ENCODE peak calls at places on chromosomes 11 and 22, in six cellular contexts. One of them, this sample, is unnamed.

GRCh38 chr11:12680246-12680939 is 6.2 kb downstream of the TEAD1 start:
- DNase-seq in neuronal stem cell: peak
- DNase-seq in uterus: peak
- DNase-seq in heart left ventricle: peak
- DNase-seq in astrocyte of the cerebellum: peak
- DNase-seq in osteoblast: no peak
- DNase-seq in this sample: peak

GRCh38 chr11:106172389-106172991 is 95.0 kb downstream of the AASDHPPT start:
- DNase-seq in neuronal stem cell: no peak
- DNase-seq in heart left ventricle: no peak
- DNase-seq in uterus: no peak
- DNase-seq in osteoblast: no peak
- DNase-seq in astrocyte of the cerebellum: no peak
- DNase-seq in this sample: no peak

GRCh38 chr11:92225563-92226308 is 1.1 kb downstream of the FAT3 start:
- DNase-seq in osteoblast: peak
- DNase-seq in neuronal stem cell: peak
- DNase-seq in uterus: no peak
- DNase-seq in astrocyte of the cerebellum: no peak
- DNase-seq in heart left ventricle: no peak
- DNase-seq in this sample: peak

GRCh38 chr22:19959587-19960490 is 18.2 kb upstream of the TXNRD2 start:
- DNase-seq in neuronal stem cell: no peak
- DNase-seq in uterus: no peak
- DNase-seq in osteoblast: peak
- DNase-seq in astrocyte of the cerebellum: no peak
- DNase-seq in heart left ventricle: peak
- DNase-seq in this sample: peak

GRCh38 chr11:134482128-134482527 is 70.1 kb upstream of the B3GAT1 start:
- DNase-seq in uterus: no peak
- DNase-seq in neuronal stem cell: no peak
- DNase-seq in heart left ventricle: no peak
- DNase-seq in osteoblast: peak
- DNase-seq in astrocyte of the cerebellum: no peak
- DNase-seq in this sample: no peak

GRCh38 chr22:47017245-47017644 is 254.8 kb downstream of the TBC1D22A start:
- DNase-seq in astrocyte of the cerebellum: no peak
- DNase-seq in heart left ventricle: no peak
- DNase-seq in neuronal stem cell: no peak
- DNase-seq in osteoblast: peak
- DNase-seq in uterus: no peak
- DNase-seq in this sample: no peak

GRCh38 chr11:134667175-134667500 is 255.1 kb upstream of the B3GAT1 start:
- DNase-seq in osteoblast: peak
- DNase-seq in neuronal stem cell: no peak
- DNase-seq in heart left ventricle: no peak
- DNase-seq in uterus: no peak
- DNase-seq in astrocyte of the cerebellum: no peak
- DNase-seq in this sample: no peak

GRCh38 chr22:30314918-30315317 is 11.8 kb downstream of the TBC1D10A start:
- DNase-seq in astrocyte of the cerebellum: no peak
- DNase-seq in uterus: no peak
- DNase-seq in heart left ventricle: no peak
- DNase-seq in osteoblast: peak
- DNase-seq in neuronal stem cell: no peak
- DNase-seq in this sample: no peak

GRCh38 chr22:38026130-38027111 is 30.8 kb upstream of the PICK1 start:
- DNase-seq in astrocyte of the cerebellum: no peak
- DNase-seq in heart left ventricle: no peak
- DNase-seq in neuronal stem cell: no peak
- DNase-seq in osteoblast: peak
- DNase-seq in uterus: no peak
- DNase-seq in this sample: peak

GRCh38 chr11:114447892-114448291 is 8.6 kb downstream of the REXO2 start:
- DNase-seq in osteoblast: peak
- DNase-seq in astrocyte of the cerebellum: no peak
- DNase-seq in neuronal stem cell: no peak
- DNase-seq in uterus: no peak
- DNase-seq in heart left ventricle: no peak
- DNase-seq in this sample: no peak

GRCh38 chr11:84390441-84391078 is 1104.4 kb upstream of the CCDC90B start:
- DNase-seq in neuronal stem cell: peak
- DNase-seq in uterus: no peak
- DNase-seq in heart left ventricle: no peak
- DNase-seq in osteoblast: no peak
- DNase-seq in astrocyte of the cerebellum: no peak
- DNase-seq in this sample: no peak

GRCh38 chr11:12285811-12286222 is 91.6 kb upstream of the PARVA start:
- DNase-seq in heart left ventricle: no peak
- DNase-seq in uterus: no peak
- DNase-seq in neuronal stem cell: no peak
- DNase-seq in osteoblast: no peak
- DNase-seq in astrocyte of the cerebellum: peak
- DNase-seq in this sample: no peak

GRCh38 chr11:116932182-116932581 is 94.8 kb upstream of the APOA1 start:
- DNase-seq in astrocyte of the cerebellum: no peak
- DNase-seq in neuronal stem cell: no peak
- DNase-seq in uterus: no peak
- DNase-seq in heart left ventricle: no peak
- DNase-seq in osteoblast: no peak
- DNase-seq in this sample: no peak

GRCh38 chr11:2687782-2688191 is 12.0 kb downstream of the KCNQ1OT1 start:
- DNase-seq in osteoblast: peak
- DNase-seq in astrocyte of the cerebellum: no peak
- DNase-seq in heart left ventricle: peak
- DNase-seq in uterus: peak
- DNase-seq in neuronal stem cell: no peak
- DNase-seq in this sample: peak

GRCh38 chr11:724063-724732 is 18.2 kb downstream of the EPS8L2 start:
- DNase-seq in heart left ventricle: no peak
- DNase-seq in neuronal stem cell: no peak
- DNase-seq in osteoblast: peak
- DNase-seq in astrocyte of the cerebellum: no peak
- DNase-seq in uterus: no peak
- DNase-seq in this sample: peak

GRCh38 chr11:57213282-57214086 is 23.6 kb downstream of the APLNR start:
- DNase-seq in astrocyte of the cerebellum: peak
- DNase-seq in uterus: no peak
- DNase-seq in heart left ventricle: no peak
- DNase-seq in osteoblast: no peak
- DNase-seq in neuronal stem cell: peak
- DNase-seq in this sample: no peak

GRCh38 chr11:23192256-23192655 is 332.0 kb upstream of the CCDC179 start:
- DNase-seq in neuronal stem cell: no peak
- DNase-seq in heart left ventricle: no peak
- DNase-seq in uterus: no peak
- DNase-seq in osteoblast: no peak
- DNase-seq in astrocyte of the cerebellum: no peak
- DNase-seq in this sample: no peak

GRCh38 chr22:36852056-36852973 is 8.5 kb upstream of the NCF4 start:
- DNase-seq in osteoblast: no peak
- DNase-seq in astrocyte of the cerebellum: no peak
- DNase-seq in heart left ventricle: no peak
- DNase-seq in neuronal stem cell: no peak
- DNase-seq in uterus: no peak
- DNase-seq in this sample: no peak

GRCh38 chr11:123690490-123690889 is 36.1 kb upstream of the SCN3B start:
- DNase-seq in astrocyte of the cerebellum: no peak
- DNase-seq in uterus: no peak
- DNase-seq in osteoblast: peak
- DNase-seq in heart left ventricle: no peak
- DNase-seq in neuronal stem cell: no peak
- DNase-seq in this sample: no peak

GRCh38 chr11:132531921-132532320 is 1000.4 kb downstream of the OPCML start:
- DNase-seq in osteoblast: no peak
- DNase-seq in uterus: no peak
- DNase-seq in astrocyte of the cerebellum: no peak
- DNase-seq in neuronal stem cell: no peak
- DNase-seq in heart left ventricle: no peak
- DNase-seq in this sample: no peak

GRCh38 chr11:35615911-35616900 is 2.1 kb upstream of the FJX1 start:
- DNase-seq in neuronal stem cell: peak
- DNase-seq in uterus: peak
- DNase-seq in osteoblast: peak
- DNase-seq in astrocyte of the cerebellum: no peak
- DNase-seq in heart left ventricle: no peak
- DNase-seq in this sample: no peak

GRCh38 chr11:131063638-131064037 is 147.4 kb upstream of the SNX19 start:
- DNase-seq in heart left ventricle: no peak
- DNase-seq in osteoblast: no peak
- DNase-seq in astrocyte of the cerebellum: no peak
- DNase-seq in uterus: no peak
- DNase-seq in neuronal stem cell: no peak
- DNase-seq in this sample: no peak

GRCh38 chr11:97140885-97141494 is 751.2 kb downstream of the JRKL start:
- DNase-seq in osteoblast: no peak
- DNase-seq in neuronal stem cell: peak
- DNase-seq in heart left ventricle: no peak
- DNase-seq in astrocyte of the cerebellum: no peak
- DNase-seq in uterus: no peak
- DNase-seq in this sample: no peak

GRCh38 chr11:78045851-78046485 is 17.7 kb upstream of the THRSP start:
- DNase-seq in astrocyte of the cerebellum: no peak
- DNase-seq in heart left ventricle: peak
- DNase-seq in osteoblast: peak
- DNase-seq in uterus: peak
- DNase-seq in neuronal stem cell: peak
- DNase-seq in this sample: peak

GRCh38 chr11:124892750-124893454 is 4.8 kb downstream of the ROBO4 start:
- DNase-seq in heart left ventricle: no peak
- DNase-seq in uterus: no peak
- DNase-seq in neuronal stem cell: no peak
- DNase-seq in osteoblast: peak
- DNase-seq in astrocyte of the cerebellum: no peak
- DNase-seq in this sample: no peak

GRCh38 chr11:73085189-73085875 is 56.8 kb downstream of the FCHSD2 start:
- DNase-seq in uterus: no peak
- DNase-seq in osteoblast: peak
- DNase-seq in neuronal stem cell: no peak
- DNase-seq in heart left ventricle: no peak
- DNase-seq in astrocyte of the cerebellum: no peak
- DNase-seq in this sample: no peak

GRCh38 chr11:34975482-34975881 is 59.1 kb downstream of the PDHX start:
- DNase-seq in neuronal stem cell: no peak
- DNase-seq in heart left ventricle: no peak
- DNase-seq in osteoblast: no peak
- DNase-seq in astrocyte of the cerebellum: no peak
- DNase-seq in uterus: no peak
- DNase-seq in this sample: no peak

GRCh38 chr22:35649636-35650250 is 1.5 kb downstream of the APOL6 start:
- DNase-seq in osteoblast: no peak
- DNase-seq in heart left ventricle: no peak
- DNase-seq in astrocyte of the cerebellum: no peak
- DNase-seq in uterus: no peak
- DNase-seq in neuronal stem cell: no peak
- DNase-seq in this sample: no peak
- H3K4me3 ChIP-seq in osteoblast: peak
- H3K4me3 ChIP-seq in heart left ventricle: peak
- H3K4me3 ChIP-seq in astrocyte of the cerebellum: no peak
- H3K4me3 ChIP-seq in uterus: no peak
- H3K4me3 ChIP-seq in neuronal stem cell: no peak
- H3K4me3 ChIP-seq in this sample: peak

DNA sequence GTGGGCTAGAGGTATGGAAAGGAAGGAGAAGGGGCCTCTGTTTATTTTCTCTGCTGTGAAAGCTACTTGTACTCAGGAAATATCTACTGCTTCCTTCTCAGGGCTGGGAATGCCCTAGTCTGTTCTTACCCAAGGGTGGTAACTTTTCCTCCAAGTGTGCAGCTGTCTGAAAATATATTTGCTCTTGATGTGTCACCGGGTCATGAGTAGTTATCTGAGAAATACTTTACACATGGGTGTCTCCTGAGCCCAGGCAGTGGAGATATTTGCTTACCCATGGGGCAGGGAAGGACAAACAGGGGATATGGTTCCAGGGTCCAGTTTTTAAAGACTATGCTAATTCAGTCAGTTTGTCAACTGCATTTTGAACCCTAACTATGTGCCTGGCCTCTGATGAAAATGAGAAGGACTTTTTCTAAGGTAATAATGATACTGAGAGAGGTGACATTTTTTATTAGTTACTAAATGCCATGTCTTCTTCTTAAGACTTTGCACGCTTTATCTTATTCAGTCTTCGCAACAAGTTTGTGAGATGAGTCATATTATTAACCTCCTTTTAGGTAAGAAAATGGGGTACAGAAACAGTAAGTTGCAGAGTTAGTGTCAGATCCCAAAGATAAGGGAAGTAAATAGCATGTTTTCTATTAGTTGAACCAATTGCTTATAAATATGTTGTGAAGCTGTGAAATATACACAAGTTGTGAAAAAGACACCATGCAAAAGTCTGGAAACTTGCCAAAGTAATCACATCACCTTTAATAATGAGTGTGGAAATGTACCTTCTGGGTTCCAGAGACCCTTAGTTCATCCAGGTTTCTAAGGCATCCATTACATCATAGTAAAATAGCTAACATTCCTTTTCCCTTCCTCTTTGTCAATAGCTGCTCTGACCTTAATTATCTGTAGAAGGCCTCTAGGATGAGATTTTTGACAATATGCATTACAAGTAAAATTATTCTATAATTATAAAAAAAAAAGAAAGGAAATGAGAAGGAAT is 22.8 kb downstream of the SYTL2 start:
- DNase-seq in astrocyte of the cerebellum: no peak
- DNase-seq in heart left ventricle: no peak
- DNase-seq in neuronal stem cell: no peak
- DNase-seq in osteoblast: no peak
- DNase-seq in uterus: no peak
- DNase-seq in this sample: no peak
- H3K4me3 ChIP-seq in astrocyte of the cerebellum: no peak
- H3K4me3 ChIP-seq in heart left ventricle: no peak
- H3K4me3 ChIP-seq in neuronal stem cell: no peak
- H3K4me3 ChIP-seq in osteoblast: no peak
- H3K4me3 ChIP-seq in uterus: no peak
- H3K4me3 ChIP-seq in this sample: no peak

DNA sequence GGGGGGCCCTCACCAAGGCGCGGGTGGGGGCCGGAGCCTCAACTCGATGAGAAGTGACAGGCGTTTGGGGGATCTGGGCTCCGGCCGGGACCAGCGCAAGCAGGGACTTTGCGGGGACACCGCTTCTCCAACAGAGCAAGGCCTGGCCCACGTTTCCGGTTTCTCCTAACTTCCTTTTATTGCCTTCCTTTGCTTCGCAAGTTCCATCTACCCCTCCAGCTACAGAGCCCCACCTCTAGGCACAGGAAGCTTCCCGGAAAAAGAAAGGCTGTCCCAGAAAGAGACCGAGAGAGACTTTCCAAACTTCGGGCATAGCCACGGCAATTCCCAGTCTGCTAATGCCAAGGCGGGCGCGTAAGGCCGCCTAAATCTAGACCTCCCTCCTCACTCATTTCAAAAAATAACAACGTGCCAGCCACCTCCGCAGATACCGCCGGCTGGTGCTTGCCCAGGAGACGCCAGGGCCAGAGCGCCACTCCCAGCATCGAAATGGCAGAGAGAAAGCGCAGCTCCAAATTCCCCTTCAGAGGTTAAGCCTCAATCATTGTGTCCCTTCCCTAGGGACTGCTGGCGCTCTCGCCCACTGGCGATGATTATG is 6.6 kb downstream of the PAX6 start:
- DNase-seq in uterus: no peak
- DNase-seq in osteoblast: peak
- DNase-seq in heart left ventricle: no peak
- DNase-seq in neuronal stem cell: no peak
- DNase-seq in astrocyte of the cerebellum: no peak
- DNase-seq in this sample: peak
- H3K4me3 ChIP-seq in uterus: no peak
- H3K4me3 ChIP-seq in osteoblast: peak
- H3K4me3 ChIP-seq in heart left ventricle: peak
- H3K4me3 ChIP-seq in neuronal stem cell: no peak
- H3K4me3 ChIP-seq in astrocyte of the cerebellum: peak
- H3K4me3 ChIP-seq in this sample: no peak

GRCh38 chr11:15073361-15074205 is at the start of gene CALCB:
- DNase-seq in osteoblast: peak
- DNase-seq in neuronal stem cell: peak
- DNase-seq in astrocyte of the cerebellum: no peak
- DNase-seq in heart left ventricle: no peak
- DNase-seq in uterus: no peak
- DNase-seq in this sample: peak
- H3K4me3 ChIP-seq in osteoblast: peak
- H3K4me3 ChIP-seq in neuronal stem cell: no peak
- H3K4me3 ChIP-seq in astrocyte of the cerebellum: peak
- H3K4me3 ChIP-seq in heart left ventricle: peak
- H3K4me3 ChIP-seq in uterus: no peak
- H3K4me3 ChIP-seq in this sample: peak